ENCODE peak calls at places on chromosome 1, in ten cellular contexts. Y, X, Q, R, J, K, M, N, G and S are unnamed samples.

GRCh38 chr1:70090875-70091274 is 114.5 kb downstream of the LRRC40 start:
- DNase-seq in G (peak), Y (peak), X (no peak), K (no peak), N (no peak), Q (no peak), J (no peak), R (no peak), M (no peak), S (no peak)

GRCh38 chr1:24897263-24898151 is 32.6 kb downstream of the RUNX3 start:
- DNase-seq in X (no peak), M (no peak), Y (no peak), J (no peak), N (no peak), Q (peak), K (no peak), G (no peak), R (peak), S (no peak)

GRCh38 chr1:203813581-203814341 is 18.3 kb downstream of the ZBED6 start:
- DNase-seq in J (no peak), R (no peak), G (no peak), Y (no peak), Q (no peak), K (no peak), M (no peak), X (no peak), N (no peak), S (no peak)

GRCh38 chr1:228336308-228337030 is 70.2 kb downstream of the TRIM11 start:
- DNase-seq in X (peak), N (no peak), K (peak), G (no peak), M (no peak), Q (no peak), Y (no peak), J (peak), R (peak), S (no peak)

GRCh38 chr1:101237229-101237837 is 514 bp downstream of the S1PR1 start:
- DNase-seq in K (no peak), R (no peak), G (no peak), J (no peak), N (no peak), M (no peak), Y (peak), Q (no peak), X (no peak), S (peak)

GRCh38 chr1:51901151-51901550 is 22.6 kb upstream of the NRDC start:
- DNase-seq in Y (no peak), M (no peak), N (no peak), J (no peak), Q (no peak), X (no peak), R (no peak), G (no peak), K (no peak), S (no peak)

GRCh38 chr1:118949317-118949716 is 38.8 kb downstream of the TBX15 start:
- DNase-seq in K (no peak), J (peak), Q (no peak), M (no peak), Y (peak), R (no peak), G (peak), N (no peak), X (no peak), S (no peak)

GRCh38 chr1:221963742-221964141 is 221.9 kb upstream of the DUSP10 start:
- DNase-seq in K (no peak), Y (no peak), J (no peak), X (no peak), N (no peak), M (no peak), R (no peak), Q (no peak), G (no peak), S (no peak)

GRCh38 chr1:199546323-199546722 is 481.2 kb upstream of the NR5A2 start:
- DNase-seq in Y (peak), M (no peak), K (no peak), Q (no peak), N (no peak), J (no peak), R (no peak), G (peak), X (no peak), S (no peak)

GRCh38 chr1:151720974-151721787 is at the start of gene RIIAD1:
- DNase-seq in R (no peak), K (peak), J (peak), N (peak), M (no peak), Q (no peak), X (peak), Y (peak), G (no peak), S (peak)

GRCh38 chr1:197685785-197686184 is 89.5 kb downstream of the DENND1B start:
- DNase-seq in M (no peak), R (no peak), Q (no peak), Y (peak), N (no peak), K (no peak), G (no peak), J (no peak), X (no peak), S (no peak)

GRCh38 chr1:72438270-72438669 is 155.9 kb upstream of the NEGR1 start:
- DNase-seq in N (no peak), X (no peak), K (no peak), Q (no peak), Y (peak), J (no peak), G (no peak), R (no peak), M (no peak), S (no peak)

GRCh38 chr1:56527548-56528302 is 51.6 kb downstream of the PLPP3 start:
- DNase-seq in R (peak), X (no peak), K (no peak), N (no peak), Y (no peak), G (no peak), Q (peak), J (no peak), M (no peak), S (no peak)

GRCh38 chr1:6273380-6273891 is 12.5 kb upstream of the GPR153 start:
- DNase-seq in Y (peak), Q (no peak), M (no peak), K (no peak), G (peak), N (no peak), X (no peak), J (no peak), R (peak), S (peak)

GRCh38 chr1:178688244-178688643 is 36.8 kb upstream of the RALGPS2 start:
- DNase-seq in G (no peak), X (no peak), Y (no peak), M (no peak), R (no peak), Q (no peak), K (no peak), N (no peak), J (no peak), S (no peak)

GRCh38 chr1:223707270-223708000 is 4.9 kb upstream of the CAPN2 start:
- DNase-seq in X (peak), K (peak), R (peak), N (peak), Y (peak), Q (peak), G (peak), M (peak), J (no peak), S (peak)

GRCh38 chr1:94384485-94385353 is 33.5 kb upstream of the ABCD3 start:
- DNase-seq in J (no peak), N (no peak), Q (peak), X (no peak), M (peak), K (no peak), G (no peak), Y (no peak), R (no peak), S (no peak)

GRCh38 chr1:42922687-42923366 is 35.8 kb downstream of the SLC2A1 start:
- DNase-seq in X (no peak), Q (peak), K (no peak), N (peak), M (peak), Y (peak), R (no peak), G (peak), J (no peak), S (peak)

GRCh38 chr1:2583331-2583791 is 3.2 kb upstream of the PRXL2B start:
- DNase-seq in Y (no peak), K (no peak), G (no peak), J (peak), R (peak), Q (no peak), N (no peak), X (no peak), M (no peak), S (no peak)

GRCh38 chr1:6197746-6198427 is 1.5 kb downstream of the RPL22 start:
- DNase-seq in Y (no peak), R (peak), G (no peak), X (no peak), N (no peak), Q (no peak), K (no peak), M (no peak), J (no peak), S (no peak)

GRCh38 chr1:223645903-223646302 is 19.6 kb downstream of the CAPN8 start:
- DNase-seq in M (peak), R (no peak), G (no peak), X (no peak), K (no peak), Q (peak), Y (no peak), J (no peak), N (no peak), S (no peak)

GRCh38 chr1:156295391-156295947 is at the start of gene GLMP:
- DNase-seq in Y (peak), K (peak), R (peak), X (peak), M (peak), G (peak), Q (peak), J (peak), N (peak), S (peak)

GRCh38 chr1:16110884-16111283 is 37.4 kb upstream of the FAM131C start:
- DNase-seq in R (peak), G (no peak), X (no peak), N (no peak), Y (no peak), K (no peak), M (no peak), Q (no peak), J (peak), S (no peak)

GRCh38 chr1:155976062-155976912 is 2.1 kb downstream of the ARHGEF2 start:
- DNase-seq in J (peak), X (peak), R (peak), G (peak), Q (peak), K (peak), M (no peak), N (peak), Y (peak), S (peak)

GRCh38 chr1:10794724-10795304 is 1.6 kb downstream of the CASZ1 start:
- DNase-seq in X (peak), G (no peak), J (no peak), Q (peak), N (no peak), K (no peak), Y (peak), M (peak), R (no peak), S (peak)

GRCh38 chr1:33736496-33736895 is 127.4 kb upstream of the HMGB4 start:
- DNase-seq in X (no peak), G (no peak), M (no peak), J (no peak), K (no peak), Q (no peak), Y (no peak), N (no peak), R (no peak), S (no peak)

GRCh38 chr1:21123287-21123961 is 53.3 kb downstream of the EIF4G3 start:
- DNase-seq in G (no peak), R (no peak), N (no peak), Q (no peak), X (no peak), J (no peak), K (no peak), Y (peak), M (no peak), S (no peak)

GRCh38 chr1:227940791-227941241 is 6.9 kb downstream of the WNT9A start:
- DNase-seq in G (no peak), R (peak), N (no peak), J (peak), Y (no peak), X (no peak), M (no peak), K (peak), Q (peak), S (peak)

GRCh38 chr1:154954541-154954940 is 1.4 kb downstream of the PBXIP1 start:
- DNase-seq in N (no peak), K (no peak), X (no peak), R (no peak), G (no peak), Q (no peak), M (no peak), J (no peak), Y (no peak), S (no peak)
- H3K27ac ChIP-seq in N (no peak), K (peak), X (no peak), R (peak), G (no peak), Q (no peak), M (no peak), J (peak), Y (no peak), S (no peak)

GRCh38 chr1:37553927-37554808 is at the start of gene SNIP1:
- DNase-seq in G (peak), Q (peak), J (peak), X (peak), M (peak), N (peak), K (peak), R (peak), Y (peak), S (peak)

GRCh38 chr1:37559080-37559479 is 2.3 kb downstream of the DNALI1 start:
- DNase-seq in J (no peak), X (no peak), R (no peak), N (no peak), K (no peak), Q (no peak), G (no peak), Y (no peak), M (no peak), S (no peak)

GRCh38 chr1:37557402-37557801 is 662 bp downstream of the DNALI1 start:
- DNase-seq in R (no peak), X (no peak), K (no peak), G (no peak), Q (no peak), N (no peak), J (no peak), Y (no peak), M (no peak), S (no peak)

GRCh38 chr1:37558411-37558810 is 1.7 kb downstream of the DNALI1 start:
- DNase-seq in R (no peak), M (no peak), Y (no peak), Q (no peak), G (no peak), K (no peak), J (no peak), X (no peak), N (no peak), S (no peak)

GRCh38 chr1:37556712-37557196 is at the start of gene DNALI1:
- DNase-seq in R (peak), J (peak), N (peak), X (peak), G (peak), K (peak), M (peak), Y (peak), Q (peak), S (peak)
- H3K4me3 ChIP-seq in R (peak), J (peak), N (no peak), X (peak), G (peak), K (peak), M (peak), Y (peak), Q (no peak), S (peak)

GRCh38 chr1:30318413-30318812 is 405.0 kb downstream of the MATN1 start:
- DNase-seq in X (no peak), J (no peak), M (no peak), N (peak), K (no peak), Q (no peak), Y (no peak), R (no peak), G (no peak), S (peak)
- TF ChIP-seq CTCF in X (no peak), J (no peak), M (no peak), N (peak), K (no peak), Q (no peak), Y (no peak), R (no peak), G (no peak), S (peak)

DNA sequence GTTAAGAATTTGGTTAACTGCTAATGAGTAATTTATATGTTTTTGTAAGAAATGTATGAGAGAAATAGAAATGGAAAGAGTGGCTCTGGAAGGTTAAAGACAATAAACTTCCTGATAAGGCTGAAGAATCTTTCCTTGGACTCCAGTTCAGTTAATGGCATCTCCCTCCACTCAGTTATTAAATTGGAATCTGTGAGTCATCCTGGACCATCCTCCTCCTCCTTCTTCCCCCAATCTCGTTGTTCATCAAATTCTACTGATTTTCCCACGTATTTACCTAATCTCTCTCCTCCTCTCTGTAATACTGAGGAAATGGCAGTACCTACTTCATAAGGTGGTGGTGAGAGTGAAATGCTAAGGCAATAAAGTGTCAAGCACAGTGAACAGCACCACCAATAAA is 101.4 kb upstream of the IRF2BP2 start:
- DNase-seq in N (no peak), R (no peak), J (no peak), X (no peak), M (no peak), Y (peak), Q (no peak), G (no peak), K (no peak), S (no peak)
- H3K27ac ChIP-seq in N (no peak), R (no peak), J (no peak), X (no peak), M (no peak), Y (no peak), Q (peak), G (no peak), K (no peak), S (no peak)

GRCh38 chr1:231420959-231421615 is 1.0 kb downstream of the EGLN1 start:
- DNase-seq in N (peak), K (peak), J (peak), R (peak), G (peak), M (peak), Q (peak), Y (peak), X (peak), S (peak)
- H3K4me3 ChIP-seq in N (peak), K (peak), J (peak), R (peak), G (peak), M (peak), Q (peak), Y (peak), X (peak), S (peak)

GRCh38 chr1:160340866-160341265 is 2.2 kb downstream of the COPA start:
- DNase-seq in Q (no peak), X (no peak), K (no peak), R (no peak), N (no peak), J (no peak), Y (no peak), M (no peak), G (no peak), S (no peak)

GRCh38 chr1:160346953-160347352 is 3.8 kb downstream of the NCSTN start:
- DNase-seq in X (no peak), K (no peak), R (no peak), M (no peak), N (no peak), G (no peak), Y (no peak), Q (no peak), J (no peak), S (no peak)

GRCh38 chr1:160340146-160340545 is 2.9 kb downstream of the COPA start:
- DNase-seq in K (no peak), X (no peak), Y (no peak), G (no peak), R (no peak), Q (no peak), N (no peak), M (no peak), J (no peak), S (no peak)

GRCh38 chr1:160342520-160342919 is 530 bp downstream of the COPA start:
- DNase-seq in R (no peak), N (no peak), Q (peak), Y (peak), J (no peak), X (no peak), M (no peak), K (no peak), G (no peak), S (no peak)

DNA sequence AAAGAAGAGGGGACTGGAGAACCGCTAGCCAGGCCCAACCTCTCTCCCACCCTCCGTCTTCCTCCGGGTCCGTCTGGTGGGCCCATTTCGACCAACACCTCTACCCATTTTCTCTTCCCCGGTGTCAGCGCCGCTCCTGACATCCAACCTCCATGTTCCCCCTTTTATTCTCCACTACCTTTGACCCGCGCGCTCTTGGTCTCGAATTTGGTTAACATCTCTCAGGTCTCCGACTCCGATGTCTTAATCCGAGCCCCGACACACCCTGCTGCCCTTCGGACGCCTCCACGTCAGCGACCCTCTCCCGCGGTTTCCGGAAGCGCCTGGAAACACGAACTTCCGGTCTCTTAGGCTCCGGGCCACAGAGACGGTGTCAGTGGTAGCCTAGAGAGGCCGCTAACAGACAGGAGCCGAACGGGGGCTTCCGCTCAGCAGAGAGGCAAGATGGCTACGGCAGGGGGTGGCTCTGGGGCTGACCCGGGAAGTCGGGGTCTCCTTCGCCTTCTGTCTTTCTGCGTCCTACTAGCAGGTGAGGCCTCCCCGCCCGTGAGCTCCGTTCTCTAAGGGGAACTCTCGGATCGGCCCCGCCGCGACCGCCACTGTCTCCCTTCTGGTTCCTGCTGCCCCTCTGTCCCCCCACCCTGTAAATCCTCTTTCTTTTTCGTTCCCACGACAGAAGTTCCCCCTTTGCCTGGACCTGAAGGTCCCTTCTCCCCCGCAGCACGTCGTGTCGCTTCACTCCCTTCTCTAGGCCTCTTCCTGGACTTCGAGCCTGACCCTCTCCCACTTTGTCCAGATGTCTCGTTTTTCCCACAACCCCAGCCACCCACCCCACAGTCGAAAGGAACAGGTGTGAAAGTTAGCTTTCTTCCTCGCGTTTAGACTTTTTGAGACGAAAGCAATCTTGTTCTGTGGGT is at the start of the genes COPA and NCSTN:
- DNase-seq in J (peak), R (peak), M (peak), G (peak), X (peak), Q (peak), Y (peak), N (peak), K (peak), S (peak)
- TF ChIP-seq CTCF in J (no peak), R (peak), M (no peak), G (peak), X (peak), Q (no peak), Y (no peak), N (no peak), K (no peak), S (no peak)

GRCh38 chr1:58994664-58995063 is 210.8 kb upstream of the JUN start:
- DNase-seq in X (no peak), M (no peak), J (no peak), K (no peak), N (no peak), R (no peak), Q (no peak), G (no peak), Y (no peak), S (no peak)
- H3K27ac ChIP-seq in X (no peak), M (no peak), J (no peak), K (no peak), N (no peak), R (no peak), Q (no peak), G (no peak), Y (no peak), S (no peak)